ENCODE peak calls at places on chromosomes 3 and 15, in ten cellular contexts. P is glutamatergic neuron; U is HTR-8/SVneo; Y is renal cortical epithelial cell; L is RKO; I is SW480; M is effector memory CD8-positive, alpha-beta T cell; C is T follicular helper cell; F is NCI-H2029; E is NCI-H1105. K is an unnamed sample.

GRCh38 chr15:71891026-71891425 is 80.7 kb downstream of the NR2E3 start:
- DNase-seq in P (no peak), U (no peak), Y (peak), L (no peak), I (no peak), M (no peak), C (no peak), F (no peak), E (no peak), K (no peak)

GRCh38 chr3:56796202-56796601 is 5.5 kb downstream of the ARHGEF3 start:
- DNase-seq in P (no peak), U (no peak), Y (no peak), L (no peak), I (no peak), M (no peak), C (no peak), F (no peak), E (no peak), K (no peak)

GRCh38 chr3:141201122-141201521 is 30.5 kb upstream of the PXYLP1 start:
- DNase-seq in P (no peak), U (no peak), Y (no peak), L (no peak), I (no peak), M (no peak), C (no peak), F (no peak), E (no peak), K (no peak)

GRCh38 chr3:181362378-181362777 is 349.3 kb upstream of the SOX2 start:
- DNase-seq in P (no peak), U (no peak), Y (peak), L (no peak), I (no peak), M (no peak), C (no peak), F (no peak), E (no peak), K (no peak)

GRCh38 chr3:50254577-50255250 is 14.2 kb upstream of the SEMA3B start:
- DNase-seq in P (no peak), U (no peak), Y (no peak), L (peak), I (no peak), M (no peak), C (no peak), F (no peak), E (no peak), K (no peak)

GRCh38 chr3:133989931-133990702 is 39.6 kb downstream of the SLCO2A1 start:
- DNase-seq in P (no peak), U (no peak), Y (no peak), L (no peak), I (no peak), M (no peak), C (no peak), F (no peak), E (no peak), K (no peak)

GRCh38 chr3:144942501-144943197 is 971.0 kb downstream of the DIPK2A start:
- DNase-seq in P (no peak), U (no peak), Y (no peak), L (no peak), I (no peak), M (no peak), C (no peak), F (no peak), E (no peak), K (no peak)

GRCh38 chr15:87365221-87365620 is 891.3 kb downstream of the NTRK3 start:
- DNase-seq in P (no peak), U (peak), Y (peak), L (no peak), I (no peak), M (no peak), C (no peak), F (no peak), E (no peak), K (no peak)

GRCh38 chr15:100596792-100597191 is 5.2 kb downstream of the LINS1 start:
- DNase-seq in P (no peak), U (no peak), Y (peak), L (no peak), I (peak), M (peak), C (peak), F (no peak), E (no peak), K (no peak)

GRCh38 chr15:99333413-99333812 is 82.1 kb downstream of the LRRC28 start:
- DNase-seq in P (no peak), U (no peak), Y (no peak), L (no peak), I (no peak), M (no peak), C (no peak), F (no peak), E (no peak), K (no peak)

GRCh38 chr3:151612119-151612518 is 121.6 kb upstream of the AADACL2 start:
- DNase-seq in P (no peak), U (no peak), Y (no peak), L (no peak), I (no peak), M (no peak), C (no peak), F (no peak), E (no peak), K (no peak)

GRCh38 chr15:98442379-98442833 is 205.9 kb upstream of the IGF1R start:
- DNase-seq in P (peak), U (peak), Y (peak), L (peak), I (peak), M (no peak), C (peak), F (peak), E (peak), K (peak)

GRCh38 chr15:79296583-79296982 is 14.1 kb downstream of the ANKRD34C start:
- DNase-seq in P (no peak), U (no peak), Y (no peak), L (peak), I (no peak), M (no peak), C (no peak), F (no peak), E (no peak), K (no peak)